ENCODE peak calls at places on chromosome 20, in ten cellular contexts. F is erythroblast, K is H54, V is HCT116, P is stomach, Y is sigmoid colon, C is heart left ventricle, B is lower leg skin, E is A549, M is tibial nerve. Q is an unnamed sample.

GRCh38 chr20:2451939-2452732 is 18.5 kb downstream of the SNRPB start:
- DNase-seq in C (peak; percentile 64), F (peak; percentile 56), E (peak; percentile 81), V (peak; percentile 48), B (peak; percentile 93), K (peak; percentile 51), P (peak; percentile 78), M (peak; percentile 76), Y (peak; percentile 79), Q (no peak)

GRCh38 chr20:38165966-38166706 is 1.1 kb upstream of the TGM2 start:
- DNase-seq in E (no peak), B (no peak), P (no peak), M (no peak), F (no peak), Y (peak; percentile 20), C (no peak), K (no peak), V (no peak), Q (no peak)

GRCh38 chr20:60249436-60249835 is 291.2 kb downstream of the CDH26 start:
- DNase-seq in V (no peak), E (peak; percentile 61), C (no peak), M (no peak), F (no peak), P (no peak), K (peak; percentile 87), B (peak; percentile 75), Y (no peak), Q (no peak)

GRCh38 chr20:62063601-62063980 is 2.1 kb downstream of the TAF4 start:
- DNase-seq in C (no peak), M (no peak), V (no peak), B (no peak), F (no peak), K (no peak), Y (no peak), P (no peak), E (no peak), Q (peak; percentile 42)

GRCh38 chr20:32877507-32877906 is 18.8 kb downstream of the EFCAB8 start:
- DNase-seq in E (no peak), K (no peak), C (no peak), V (no peak), F (no peak), P (no peak), Y (peak; percentile 79), M (no peak), B (no peak), Q (no peak)

GRCh38 chr20:48825551-48825885 is 2.3 kb downstream of the PREX1 start:
- DNase-seq in E (no peak), P (no peak), K (no peak), C (no peak), F (no peak), Y (no peak), V (no peak), M (no peak), B (no peak), Q (no peak)

GRCh38 chr20:38108438-38109024 is 56.5 kb downstream of the TGM2 start:
- DNase-seq in P (no peak), V (no peak), B (peak; percentile 85), C (peak; percentile 75), M (no peak), F (no peak), Y (peak; percentile 93), K (no peak), E (no peak), Q (no peak)

GRCh38 chr20:3847419-3847940 is 846 bp downstream of the MAVS start:
- DNase-seq in K (no peak), E (no peak), Y (no peak), B (no peak), P (no peak), M (no peak), F (peak; percentile 46), C (no peak), V (no peak), Q (no peak)

GRCh38 chr20:18001131-18001921 is 32.5 kb downstream of the MGME1 start:
- DNase-seq in V (no peak), C (peak; percentile 14), M (peak; percentile 48), E (peak; percentile 54), B (peak; percentile 92), F (no peak), Y (peak; percentile 93), P (peak; percentile 75), K (peak; percentile 40), Q (peak; percentile 86)

GRCh38 chr20:16106191-16106849 is 466.9 kb downstream of the KIF16B start:
- DNase-seq in V (no peak), C (no peak), M (no peak), B (no peak), F (no peak), K (no peak), P (no peak), Y (no peak), E (no peak), Q (no peak)

GRCh38 chr20:43857932-43858331 is 56.7 kb upstream of the TOX2 start:
- DNase-seq in V (no peak), C (no peak), Y (no peak), M (no peak), B (no peak), P (no peak), K (no peak), F (no peak), E (no peak), Q (no peak)

GRCh38 chr20:43448748-43449535 is 8.8 kb upstream of the SRSF6 start:
- DNase-seq in K (peak; percentile 57), Y (no peak), B (peak; percentile 79), F (peak; percentile 37), C (no peak), E (peak; percentile 56), V (peak; percentile 36), P (peak; percentile 51), M (no peak), Q (peak; percentile 27)

GRCh38 chr20:14919473-14920157 is 582.2 kb upstream of the FLRT3 start:
- DNase-seq in F (no peak), P (peak; percentile 53), C (no peak), K (no peak), M (no peak), E (peak; percentile 40), Y (no peak), V (peak; percentile 6), B (no peak), Q (no peak)

DNA sequence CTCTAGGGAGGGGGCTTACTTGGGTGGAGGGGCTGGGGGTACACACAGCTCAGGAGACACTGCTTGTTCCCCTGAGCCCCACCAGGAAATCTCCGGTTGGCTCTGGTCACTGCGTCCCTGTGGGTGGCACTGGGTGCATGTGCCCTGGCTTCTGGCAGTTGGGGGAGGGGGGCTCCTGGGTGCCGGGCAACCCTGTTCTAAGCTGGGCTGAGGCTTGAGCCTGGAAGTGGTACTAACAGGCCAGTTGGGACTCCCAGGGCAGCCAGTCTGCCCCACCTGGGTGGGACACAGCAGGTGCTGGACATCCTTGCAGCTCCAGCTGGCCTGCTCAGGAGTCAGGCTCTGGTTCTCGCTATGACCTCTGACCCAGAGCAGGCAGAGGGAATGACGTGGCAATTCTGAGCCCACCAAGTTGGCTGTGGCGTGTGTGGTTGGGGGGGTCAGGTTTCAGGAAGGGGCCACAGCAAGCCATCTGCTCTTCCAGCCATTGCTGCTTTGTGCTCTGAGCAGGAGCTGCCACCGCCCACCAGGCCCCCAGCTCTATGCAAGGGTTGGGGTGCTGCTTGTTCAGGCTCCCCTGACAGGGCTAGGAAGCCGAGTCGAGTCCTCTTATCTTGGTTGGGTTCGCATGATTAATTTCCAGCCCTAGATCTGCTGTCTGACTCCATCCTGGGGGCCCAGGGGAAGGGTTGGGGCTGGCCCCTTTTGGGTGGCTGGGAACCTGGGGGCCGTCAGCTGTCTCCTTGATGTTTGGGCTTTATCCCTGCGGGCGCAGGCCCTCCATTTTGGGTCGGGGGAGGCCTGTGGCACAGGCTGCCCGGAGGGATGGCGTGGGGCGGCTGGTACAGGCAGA is 590 bp downstream of the C20orf204 start:
- DNase-seq in P (no peak), F (no peak), K (no peak), C (peak; percentile 8), B (no peak), V (no peak), E (no peak), M (no peak), Y (no peak), Q (no peak)
- TF ChIP-seq POLR2A in P (no peak), F (no peak), K (no peak), C (no peak), B (no peak), V (no peak), E (no peak), M (no peak), Y (no peak), Q (no peak)

GRCh38 chr20:52889225-52889624 is 82.9 kb upstream of the TSHZ2 start:
- DNase-seq in K (no peak), B (no peak), M (no peak), E (no peak), Y (no peak), V (no peak), P (no peak), C (no peak), F (no peak), Q (no peak)
- TF ChIP-seq POLR2A in K (no peak), B (no peak), M (no peak), E (no peak), Y (no peak), V (no peak), P (no peak), C (no peak), F (no peak), Q (no peak)

DNA sequence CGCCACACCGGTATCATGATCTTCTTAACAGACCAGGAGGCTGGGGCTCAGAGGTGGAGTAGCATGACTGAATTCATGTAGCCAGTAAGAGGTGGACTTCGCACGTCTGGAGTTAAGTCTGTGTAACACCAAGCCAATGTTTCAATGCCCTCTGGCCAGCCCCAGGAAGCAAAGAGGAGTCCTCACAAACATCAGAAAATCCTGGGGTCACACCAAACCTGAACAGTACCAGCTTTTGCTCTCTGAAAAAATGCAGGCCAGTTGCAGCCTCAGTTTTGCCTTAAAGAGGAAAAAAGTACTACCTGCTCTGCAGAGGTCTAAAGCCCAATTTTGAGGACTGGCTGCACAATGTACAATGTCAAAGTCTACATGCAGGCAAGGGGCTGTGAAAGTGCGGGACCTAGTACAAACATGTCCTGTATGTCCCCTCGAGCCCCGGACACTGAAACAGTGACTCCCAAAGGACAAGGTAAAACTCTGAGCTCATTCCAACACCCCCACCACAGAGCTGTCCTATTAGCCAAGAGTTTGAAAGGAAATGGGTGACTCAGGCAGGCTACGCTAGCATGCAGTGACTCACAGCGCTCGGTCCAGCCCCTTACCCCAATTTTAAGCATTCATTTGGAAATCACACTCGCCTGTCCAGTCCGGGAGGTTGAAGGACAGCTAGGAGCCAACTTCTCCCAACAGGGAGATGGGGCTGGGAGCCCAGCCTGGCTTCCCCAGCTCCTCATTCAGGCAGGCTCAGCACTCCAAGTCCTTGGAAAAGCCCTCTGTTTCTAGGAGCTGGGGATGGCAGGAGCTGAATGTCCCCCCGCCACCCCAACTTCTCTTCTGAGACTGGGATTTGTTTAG is 4.1 kb downstream of the SDC4 start:
- DNase-seq in F (peak; percentile 36), B (no peak), P (peak; percentile 68), C (no peak), V (peak; percentile 72), M (no peak), K (peak; percentile 73), E (peak; percentile 69), Y (peak; percentile 88), Q (peak; percentile 76)
- TF ChIP-seq POLR2A in F (no peak), B (no peak), P (no peak), C (peak; percentile 23), V (no peak), M (no peak), K (no peak), E (no peak), Y (peak; percentile 5), Q (peak; percentile 94)

GRCh38 chr20:1330075-1330830 is 1.3 kb upstream of the SDCBP2 start:
- DNase-seq in E (peak; percentile 19), B (peak; percentile 93), P (peak; percentile 85), M (no peak), K (no peak), V (no peak), C (peak; percentile 76), F (no peak), Y (peak; percentile 84), Q (peak; percentile 87)
- TF ChIP-seq POLR2A in E (no peak), B (no peak), P (no peak), M (no peak), K (no peak), V (no peak), C (peak; percentile 29), F (no peak), Y (peak; percentile 18), Q (peak; percentile 79)

Q was measured in right lobe of liver.